ENCODE peak calls at places on chromosomes 4 and X, in eight cellular contexts. L is tibial artery, D is cardiac muscle cell, J is HepG2, N is heart right ventricle, V is fibroblast of lung, W is SK-N-SH, A is lower lobe of right lung. I is an unnamed sample. For H3K9me3, the result is how much of the 10 kb centered on the place peaks cover.

GRCh38 chr4:182555997-182556418 is 312.8 kb downstream of the TENM3 start:
- DNase-seq in W (no peak), J (no peak), L (no peak), D (peak), V (peak), A (no peak), N (no peak), I (peak)

GRCh38 chr4:183588169-183588675 is 70.8 kb downstream of the RWDD4 start:
- DNase-seq in N (no peak), A (no peak), V (peak), D (peak), L (peak), J (no peak), W (no peak), I (no peak)

GRCh38 chr4:65819192-65819591 is 148.9 kb upstream of the EPHA5 start:
- DNase-seq in L (no peak), A (no peak), J (no peak), V (no peak), D (no peak), N (no peak), W (no peak), I (no peak)

GRCh38 chrX:24117288-24117687 is 32.2 kb upstream of the ZFX start:
- DNase-seq in D (peak), W (no peak), N (peak), J (no peak), V (peak), L (no peak), A (no peak), I (peak)

GRCh38 chrX:1500701-1501624 is 36.0 kb downstream of the P2RY8 start:
- DNase-seq in W (no peak), V (no peak), N (no peak), J (no peak), A (no peak), D (no peak), L (no peak), I (no peak)

GRCh38 chr4:128390475-128390996 is 102.9 kb upstream of the PGRMC2 start:
- DNase-seq in J (no peak), V (no peak), L (no peak), W (no peak), N (no peak), A (no peak), D (no peak), I (no peak)

GRCh38 chr4:88991746-88992145 is 65.2 kb downstream of the FAM13A start:
- DNase-seq in A (no peak), D (no peak), V (no peak), W (no peak), J (no peak), N (no peak), L (no peak), I (no peak)

GRCh38 chrX:12396584-12396983 is 258.3 kb downstream of the FRMPD4 start:
- DNase-seq in A (no peak), D (no peak), L (no peak), N (no peak), W (no peak), V (no peak), J (no peak), I (no peak)

GRCh38 chrX:119573840-119574393 is 446 bp upstream of the UBE2A start:
- DNase-seq in V (no peak), D (peak), J (peak), N (peak), W (peak), L (peak), A (no peak), I (no peak)

GRCh38 chr4:98482847-98483806 is 175.3 kb downstream of the TSPAN5 start:
- DNase-seq in V (no peak), W (no peak), N (no peak), A (no peak), L (no peak), D (no peak), J (peak), I (peak)

GRCh38 chrX:150213481-150214030 is 149.6 kb upstream of the MAMLD1 start:
- DNase-seq in L (no peak), W (no peak), N (no peak), D (no peak), A (no peak), V (no peak), J (no peak), I (no peak)

GRCh38 chr4:187366530-187367279 is 628.9 kb upstream of the ZFP42 start:
- DNase-seq in W (no peak), A (no peak), D (no peak), N (no peak), V (no peak), L (no peak), J (peak), I (no peak)

GRCh38 chr4:147714575-147715401 is 17.1 kb upstream of the ARHGAP10 start:
- DNase-seq in W (no peak), A (no peak), N (no peak), J (no peak), V (peak), L (peak), D (peak), I (no peak)

GRCh38 chr4:26075588-26075987 is 161.6 kb downstream of the SMIM20 start:
- DNase-seq in A (no peak), J (no peak), N (no peak), W (no peak), D (no peak), V (no peak), L (no peak), I (no peak)

GRCh38 chr4:185911556-185912064 is 99.6 kb upstream of the SORBS2 start:
- DNase-seq in J (no peak), A (no peak), N (no peak), L (no peak), D (no peak), V (no peak), W (peak), I (no peak)

GRCh38 chr4:83208776-83209365 is 75.7 kb downstream of the COQ2 start:
- DNase-seq in V (no peak), J (no peak), N (no peak), L (no peak), A (no peak), D (no peak), W (no peak), I (no peak)

GRCh38 chrX:139932077-139932900 is 564 bp downstream of the ATP11C start:
- DNase-seq in N (peak), D (peak), V (peak), L (peak), W (peak), J (no peak), A (peak), I (peak)

GRCh38 chrX:72620550-72621145 is 48.0 kb upstream of the HDAC8 start:
- DNase-seq in A (peak), J (peak), D (peak), V (peak), N (peak), W (no peak), L (peak), I (peak)

GRCh38 chrX:150224676-150225075 is 138.4 kb upstream of the MAMLD1 start:
- DNase-seq in W (no peak), V (no peak), A (no peak), J (no peak), L (no peak), D (no peak), N (no peak), I (no peak)

GRCh38 chr4:74999714-75000309 is 66.9 kb downstream of the PARM1 start:
- DNase-seq in J (no peak), N (no peak), A (no peak), V (no peak), L (no peak), W (no peak), D (no peak), I (no peak)

GRCh38 chrX:44884944-44885343 is 12.0 kb downstream of the KDM6A start:
- DNase-seq in V (no peak), J (no peak), W (no peak), A (no peak), D (no peak), L (no peak), N (no peak), I (no peak)

GRCh38 chr4:8142556-8142955 is 16.1 kb downstream of the ABLIM2 start:
- DNase-seq in D (no peak), W (no peak), J (no peak), A (no peak), L (no peak), N (no peak), V (no peak), I (no peak)

GRCh38 chrX:36640232-36640631 is 367.9 kb upstream of the FAM47C start:
- DNase-seq in N (no peak), L (no peak), W (no peak), D (no peak), A (no peak), V (no peak), J (no peak), I (no peak)

GRCh38 chr4:124804041-124804440 is 91.5 kb upstream of the ANKRD50 start:
- DNase-seq in L (no peak), D (no peak), N (no peak), V (no peak), W (no peak), J (no peak), A (no peak), I (no peak)

GRCh38 chr4:183504930-183505555 is at the start of gene ING2:
- DNase-seq in D (no peak), W (peak), L (no peak), V (no peak), N (no peak), J (peak), A (no peak), I (peak)

GRCh38 chrX:53950130-53950733 is 94.0 kb downstream of the PHF8 start:
- DNase-seq in D (no peak), J (no peak), A (no peak), N (no peak), W (no peak), V (no peak), L (no peak), I (no peak)

GRCh38 chrX:15744181-15744867 is 6.3 kb downstream of the CA5B start:
- DNase-seq in V (no peak), N (peak), D (peak), L (no peak), A (no peak), W (no peak), J (peak), I (no peak)

GRCh38 chr4:11741190-11741652 is 312.5 kb upstream of the HS3ST1 start:
- DNase-seq in V (peak), L (no peak), J (no peak), D (peak), N (no peak), W (no peak), A (no peak), I (no peak)

GRCh38 chr4:88963817-88964216 is 93.2 kb downstream of the FAM13A start:
- DNase-seq in D (peak), W (no peak), N (no peak), A (no peak), J (no peak), L (no peak), V (peak), I (peak)

GRCh38 chrX:139113682-139114081 is 402.2 kb upstream of the FGF13 start:
- DNase-seq in W (no peak), A (no peak), D (no peak), L (no peak), J (no peak), N (no peak), V (no peak), I (no peak)

GRCh38 chr4:120922390-120923200 is at the start of gene PRDM5:
- DNase-seq in W (peak), J (no peak), L (peak), A (peak), V (peak), D (peak), N (peak), I (peak)

GRCh38 chr4:120919358-120919757 is 3.2 kb downstream of the PRDM5 start:
- DNase-seq in W (no peak), V (no peak), A (no peak), D (no peak), N (no peak), L (no peak), J (no peak), I (no peak)

GRCh38 chr4:120920666-120921065 is 1.9 kb downstream of the PRDM5 start:
- DNase-seq in J (no peak), W (no peak), N (no peak), A (no peak), D (no peak), L (no peak), V (no peak), I (no peak)

GRCh38 chr4:120923201-120923522 is 636 bp upstream of the PRDM5 start:
- DNase-seq in L (no peak), D (no peak), J (no peak), A (no peak), V (no peak), N (no peak), W (no peak), I (no peak)

DNA sequence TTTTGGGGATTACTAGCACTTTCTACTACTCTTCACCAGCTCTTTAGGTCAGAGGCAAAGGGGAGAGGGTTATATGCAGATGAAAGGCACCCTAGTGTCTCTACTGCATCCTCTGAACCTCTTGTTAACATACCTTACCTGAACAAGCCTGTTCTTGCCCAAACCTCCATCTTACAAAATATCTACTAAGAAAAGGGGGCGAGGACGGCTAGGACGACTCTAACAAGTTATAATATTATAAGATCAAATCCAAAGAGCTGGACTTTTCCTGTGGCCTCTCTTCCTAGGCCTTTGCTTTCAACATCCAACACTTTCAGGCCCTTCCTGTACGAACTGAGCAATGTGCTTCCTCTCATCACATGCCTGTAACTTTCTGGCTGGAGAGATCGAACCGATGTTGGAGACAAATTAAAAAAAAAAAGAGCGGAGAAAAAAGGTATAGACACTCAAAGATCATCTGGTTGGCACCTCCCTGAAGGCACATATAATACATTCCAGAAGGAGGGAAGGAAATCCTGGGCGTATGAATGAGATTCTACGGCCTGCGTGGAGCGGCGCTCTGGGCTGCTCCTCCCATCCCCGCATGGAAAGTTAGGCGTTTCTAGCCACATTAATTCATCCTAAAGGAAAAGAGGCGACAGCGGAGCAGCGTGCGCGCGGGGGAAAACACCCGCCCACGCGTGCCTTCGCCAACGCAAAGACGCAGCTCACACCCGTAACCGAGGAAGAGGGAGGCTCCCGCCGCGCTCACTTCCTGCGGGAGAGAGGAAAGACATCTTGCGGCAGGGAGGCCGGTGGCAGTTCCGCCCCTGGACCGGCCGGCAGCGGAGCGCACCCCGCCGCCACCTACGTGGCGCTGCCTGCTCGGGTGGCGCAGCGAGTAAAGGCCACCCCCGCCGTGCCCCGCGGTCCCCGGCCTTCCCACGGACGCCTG is 803 bp downstream of the PRDM5 start:
- DNase-seq in J (no peak), L (peak), A (peak), N (peak), W (no peak), D (peak), V (peak), I (peak)
- H3K4me3 ChIP-seq in J (no peak), L (peak), A (peak), N (peak), W (peak), D (peak), V (peak), I (peak)

GRCh38 chrX:19889582-19890342 is 2.4 kb upstream of the SH3KBP1 start:
- DNase-seq in L (no peak), J (peak), W (no peak), V (peak), A (no peak), D (peak), N (no peak), I (peak)
- H3K27ac ChIP-seq in L (no peak), J (no peak), W (peak), V (no peak), A (no peak), D (no peak), N (no peak), I (no peak)

GRCh38 chr4:71862315-71862714 is 78.4 kb upstream of the GC start:
- DNase-seq in V (no peak), D (no peak), A (no peak), W (no peak), J (no peak), L (no peak), N (no peak), I (no peak)
- H3K9me3 ChIP-seq in V (under half), D (under half), A (under half), W (under half), J (half or more), L (under half), N (under half), I (under half)

DNA sequence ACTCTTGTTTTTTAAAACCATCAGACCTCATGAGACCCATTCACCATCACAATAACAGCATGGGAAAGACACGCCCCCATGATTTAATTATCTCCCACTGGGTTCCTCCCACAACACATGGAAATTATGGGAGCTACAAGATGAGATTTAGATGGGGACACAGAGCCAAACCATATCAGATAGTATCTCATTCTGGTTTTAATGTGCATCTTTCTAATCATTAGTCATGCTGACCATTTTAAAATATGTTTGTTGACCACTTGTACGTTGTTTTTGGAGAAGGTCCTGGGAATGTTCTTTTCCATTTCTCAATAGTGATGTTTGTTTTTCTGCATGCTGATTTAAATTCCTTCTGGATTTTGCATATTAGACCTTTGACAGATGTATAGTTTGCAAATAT is 119.0 kb downstream of the RTL3 start:
- DNase-seq in D (no peak), A (no peak), L (no peak), N (no peak), J (no peak), W (no peak), V (no peak), I (no peak)
- H3K4me3 ChIP-seq in D (no peak), A (no peak), L (no peak), N (no peak), J (no peak), W (no peak), V (no peak), I (no peak)

DNA sequence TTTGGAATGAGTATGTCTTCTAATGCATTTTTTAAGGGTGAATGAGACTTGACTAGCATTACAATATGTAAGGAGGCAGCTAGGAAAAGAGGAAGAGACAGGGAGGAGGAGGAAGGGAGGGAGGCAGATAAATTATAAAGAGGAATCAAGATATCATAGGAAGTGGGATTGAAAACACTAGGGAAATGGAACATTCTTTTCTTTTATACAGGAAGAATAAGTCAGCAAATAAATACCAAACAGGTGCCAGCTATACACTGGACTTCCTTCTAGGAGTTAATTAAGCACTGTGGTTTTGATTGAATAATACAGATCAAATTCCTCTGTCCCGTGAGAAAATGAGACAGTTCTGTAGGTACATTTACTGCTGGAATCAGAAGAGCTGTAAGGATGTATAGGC is 78.6 kb downstream of the PACRGL start:
- DNase-seq in V (no peak), J (no peak), W (no peak), D (no peak), A (no peak), L (no peak), N (no peak), I (no peak)
- H3K27ac ChIP-seq in V (no peak), J (no peak), W (no peak), D (no peak), A (no peak), L (no peak), N (no peak), I (no peak)

DNA sequence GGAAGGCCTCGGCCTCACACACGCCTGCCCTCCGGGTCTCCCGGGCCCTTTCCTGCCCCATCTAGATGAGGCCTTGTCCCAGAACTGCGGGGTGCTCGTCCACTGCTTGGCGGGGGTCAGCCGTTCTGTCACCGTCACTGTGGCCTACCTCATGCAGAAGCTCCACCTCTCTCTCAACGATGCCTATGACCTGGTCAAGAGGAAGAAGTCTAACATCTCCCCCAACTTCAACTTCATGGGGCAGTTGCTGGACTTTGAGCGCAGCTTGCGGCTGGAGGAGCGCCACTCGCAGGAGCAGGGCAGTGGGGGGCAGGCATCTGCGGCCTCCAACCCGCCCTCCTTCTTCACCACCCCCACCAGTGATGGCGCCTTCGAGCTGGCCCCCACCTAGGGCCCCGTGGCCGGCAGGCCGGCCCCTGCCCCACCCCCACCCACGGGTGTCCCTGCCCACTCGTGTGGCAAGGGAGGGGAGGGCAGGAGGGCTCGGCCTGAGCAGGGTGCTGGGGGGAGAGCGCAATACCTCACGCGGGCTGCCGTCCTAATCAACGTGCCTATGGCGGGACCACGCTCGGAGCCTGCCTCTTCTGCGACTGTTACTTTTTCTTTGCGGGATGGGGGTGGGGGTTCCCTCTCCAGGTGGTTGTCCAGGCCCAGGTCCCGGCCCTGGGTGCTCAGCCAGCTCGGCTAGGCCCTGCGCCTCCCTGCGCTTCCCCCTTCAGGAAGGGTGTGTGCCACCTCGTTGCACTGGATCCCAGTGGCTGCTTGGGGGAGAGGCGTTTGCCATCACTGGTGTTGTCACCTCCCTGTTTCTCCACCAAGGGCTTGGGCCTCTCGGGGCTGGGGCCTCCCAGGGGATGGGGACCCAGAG is 3.1 kb downstream of the DUSP9 start:
- DNase-seq in W (no peak), D (no peak), L (no peak), V (no peak), N (no peak), J (no peak), A (peak), I (no peak)
- H3K9me3 ChIP-seq in W (under half), D (under half), L (under half), V (under half), N (under half), J (under half), A (under half), I (under half)